ENCODE peak calls at places on chromosome 13, in four cellular contexts. One of them, this sample, is unnamed.

GRCh38 chr13:49683489-49683888 is 7.8 kb downstream of the EBPL start:
- DNase-seq in H1: no peak
- DNase-seq in GM12878: no peak
- DNase-seq in HepG2: no peak
- DNase-seq in this sample: no peak

GRCh38 chr13:48258002-48258401 is 25.0 kb downstream of the ITM2B start:
- DNase-seq in H1: no peak
- DNase-seq in GM12878: no peak
- DNase-seq in HepG2: peak; percentile 92
- DNase-seq in this sample: no peak

GRCh38 chr13:100636441-100636840 is 38.2 kb downstream of the TMTC4 start:
- DNase-seq in H1: no peak
- DNase-seq in GM12878: no peak
- DNase-seq in HepG2: no peak
- DNase-seq in this sample: no peak

GRCh38 chr13:94329754-94330551 is 149.5 kb downstream of the DCT start:
- DNase-seq in H1: no peak
- DNase-seq in GM12878: no peak
- DNase-seq in HepG2: peak; percentile 28
- DNase-seq in this sample: no peak

GRCh38 chr13:88005188-88005587 is 334.0 kb downstream of the SLITRK5 start:
- DNase-seq in H1: no peak
- DNase-seq in GM12878: no peak
- DNase-seq in HepG2: no peak
- DNase-seq in this sample: no peak

GRCh38 chr13:44117351-44117750 is 237.6 kb downstream of the LACC1 start:
- DNase-seq in H1: no peak
- DNase-seq in GM12878: no peak
- DNase-seq in HepG2: no peak
- DNase-seq in this sample: no peak

GRCh38 chr13:36920612-36921185 is 661 bp upstream of the SMAD9 start:
- DNase-seq in H1: no peak
- DNase-seq in GM12878: no peak
- DNase-seq in HepG2: no peak
- DNase-seq in this sample: no peak

GRCh38 chr13:91708558-91708957 is 310.1 kb downstream of the GPC5 start:
- DNase-seq in H1: no peak
- DNase-seq in GM12878: no peak
- DNase-seq in HepG2: no peak
- DNase-seq in this sample: no peak

GRCh38 chr13:60679131-60679530 is 282.1 kb downstream of the TDRD3 start:
- DNase-seq in H1: no peak
- DNase-seq in GM12878: no peak
- DNase-seq in HepG2: no peak
- DNase-seq in this sample: no peak

DNA sequence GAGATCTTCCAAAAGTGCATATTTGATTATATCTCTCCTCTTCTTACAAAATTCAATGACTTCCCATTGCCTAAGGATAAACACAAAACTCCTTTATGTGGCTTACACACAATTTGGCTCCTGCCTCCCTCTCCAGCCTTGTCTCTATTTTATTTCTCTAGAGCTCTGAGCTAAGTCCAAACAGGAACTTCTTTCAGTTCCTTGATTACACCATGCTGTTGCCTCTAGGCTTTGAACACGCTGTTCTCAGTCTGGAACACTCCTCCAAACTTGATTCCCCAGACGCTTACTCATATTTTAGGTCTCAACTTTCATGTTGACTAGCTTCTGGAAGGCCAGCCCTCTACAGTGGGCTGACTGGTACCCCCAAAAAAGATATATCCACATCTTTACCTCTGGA is 258.5 kb downstream of the COG6 start:
- DNase-seq in H1: no peak
- DNase-seq in GM12878: no peak
- DNase-seq in HepG2: no peak
- DNase-seq in this sample: no peak
- TF ChIP-seq SUZ12 in H1: no peak
- TF ChIP-seq SUZ12 in GM12878: no peak
- TF ChIP-seq SUZ12 in HepG2: no peak
- TF ChIP-seq SUZ12 in this sample: no peak

GRCh38 chr13:51821666-51822065 is 17.7 kb upstream of the DHRS12 start:
- DNase-seq in H1: no peak
- DNase-seq in GM12878: no peak
- DNase-seq in HepG2: no peak
- DNase-seq in this sample: no peak
- H3K4me3 ChIP-seq in H1: no peak overlapping the region
- H3K4me3 ChIP-seq in GM12878: no peak overlapping the region
- H3K4me3 ChIP-seq in HepG2: no peak overlapping the region
- H3K4me3 ChIP-seq in this sample: no peak overlapping the region

GRCh38 chr13:20686863-20687579 is 16.5 kb upstream of the IL17D start:
- DNase-seq in H1: no peak
- DNase-seq in GM12878: no peak
- DNase-seq in HepG2: no peak
- DNase-seq in this sample: no peak

GRCh38 chr13:20684041-20684440 is 19.5 kb upstream of the IL17D start:
- DNase-seq in H1: no peak
- DNase-seq in GM12878: no peak
- DNase-seq in HepG2: no peak
- DNase-seq in this sample: no peak

GRCh38 chr13:20686167-20686566 is 17.3 kb upstream of the IL17D start:
- DNase-seq in H1: no peak
- DNase-seq in GM12878: no peak
- DNase-seq in HepG2: no peak
- DNase-seq in this sample: no peak

GRCh38 chr13:20684535-20684934 is 19.0 kb upstream of the IL17D start:
- DNase-seq in H1: no peak
- DNase-seq in GM12878: no peak
- DNase-seq in HepG2: no peak
- DNase-seq in this sample: no peak

GRCh38 chr13:20685042-20685441 is 18.5 kb upstream of the IL17D start:
- DNase-seq in H1: no peak
- DNase-seq in GM12878: no peak
- DNase-seq in HepG2: no peak
- DNase-seq in this sample: no peak
- TF ChIP-seq SUZ12 in H1: no peak
- TF ChIP-seq SUZ12 in GM12878: no peak
- TF ChIP-seq SUZ12 in HepG2: no peak
- TF ChIP-seq SUZ12 in this sample: no peak

GRCh38 chr13:39577833-39578232 is 25.2 kb downstream of the LHFPL6 start:
- DNase-seq in H1: no peak
- DNase-seq in GM12878: no peak
- DNase-seq in HepG2: no peak
- DNase-seq in this sample: no peak

GRCh38 chr13:39578821-39579291 is 24.1 kb downstream of the LHFPL6 start:
- DNase-seq in H1: no peak
- DNase-seq in GM12878: no peak
- DNase-seq in HepG2: no peak
- DNase-seq in this sample: no peak

GRCh38 chr13:39577203-39577602 is 25.8 kb downstream of the LHFPL6 start:
- DNase-seq in H1: no peak
- DNase-seq in GM12878: no peak
- DNase-seq in HepG2: no peak
- DNase-seq in this sample: no peak

GRCh38 chr13:39571502-39572092 is 31.4 kb downstream of the LHFPL6 start:
- DNase-seq in H1: no peak
- DNase-seq in GM12878: no peak
- DNase-seq in HepG2: no peak
- DNase-seq in this sample: no peak

DNA sequence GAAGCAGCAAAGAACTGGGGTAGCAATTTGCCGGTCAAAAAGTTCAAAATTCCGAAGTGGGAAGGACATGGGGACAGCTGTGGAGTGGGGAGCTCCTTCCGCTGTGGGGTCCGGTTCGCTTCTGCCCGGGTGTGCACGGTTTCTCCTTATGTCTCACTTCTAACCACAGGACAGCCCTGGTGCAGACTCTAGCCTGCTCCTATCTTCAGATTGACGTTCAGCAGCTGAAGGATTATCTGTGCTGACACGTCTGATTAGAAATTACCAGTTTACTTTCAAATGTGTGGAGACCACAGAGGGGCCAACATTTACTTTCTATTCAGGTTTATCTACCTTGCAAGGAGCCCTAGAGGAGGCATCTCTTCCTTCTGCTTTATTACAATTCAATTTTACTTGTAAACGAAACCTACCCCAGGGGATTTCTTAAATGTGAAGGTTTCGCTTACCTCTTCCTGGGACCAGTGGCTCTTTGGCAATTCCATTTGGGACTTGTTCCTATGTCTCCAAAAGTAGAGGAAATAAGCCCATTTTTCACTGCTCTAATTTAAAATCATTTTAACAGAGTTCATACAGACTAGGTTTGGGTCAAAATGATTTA is 27.3 kb downstream of the LHFPL6 start:
- DNase-seq in H1: no peak
- DNase-seq in GM12878: peak; percentile 15
- DNase-seq in HepG2: no peak
- DNase-seq in this sample: no peak
- H3K4me3 ChIP-seq in H1: no peak overlapping the region
- H3K4me3 ChIP-seq in GM12878: peak overlapping the region; percentile 41
- H3K4me3 ChIP-seq in HepG2: no peak overlapping the region
- H3K4me3 ChIP-seq in this sample: no peak overlapping the region

DNA sequence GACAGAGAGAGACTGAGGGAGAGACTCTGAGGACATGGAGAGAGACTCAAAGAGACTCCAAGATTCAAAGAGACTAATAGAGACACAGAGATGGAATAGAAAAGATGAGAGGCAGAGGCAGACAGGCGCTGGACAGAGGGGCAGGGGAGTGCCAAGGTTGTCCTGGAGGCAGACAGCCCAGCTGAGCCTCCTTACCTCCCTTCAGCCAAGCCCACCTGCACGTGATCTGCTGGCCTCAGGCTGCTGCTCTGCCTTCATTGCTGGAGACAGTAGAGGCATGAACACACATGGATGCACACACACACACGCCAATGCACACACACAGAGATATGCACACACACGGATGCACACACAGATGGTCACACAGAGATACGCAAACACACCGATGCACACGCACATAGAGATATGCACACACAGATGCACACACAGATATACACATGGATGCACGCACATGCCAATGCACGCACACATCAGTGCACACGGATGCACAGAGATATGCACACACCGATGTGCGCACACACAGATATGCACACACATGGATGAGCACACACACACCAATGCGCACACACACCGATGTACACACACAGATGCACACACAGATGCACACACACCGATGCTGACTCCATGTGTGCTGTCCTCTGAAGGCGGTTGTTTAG is 3.3 kb upstream of the F10 start:
- DNase-seq in H1: peak; percentile 33
- DNase-seq in GM12878: no peak
- DNase-seq in HepG2: no peak
- DNase-seq in this sample: no peak
- TF ChIP-seq SUZ12 in H1: no peak
- TF ChIP-seq SUZ12 in GM12878: no peak
- TF ChIP-seq SUZ12 in HepG2: no peak
- TF ChIP-seq SUZ12 in this sample: no peak

GRCh38 chr13:23436680-23437079 is 3.2 kb upstream of the SACS start:
- DNase-seq in H1: no peak
- DNase-seq in GM12878: no peak
- DNase-seq in HepG2: no peak
- DNase-seq in this sample: no peak
- H3K4me3 ChIP-seq in H1: no peak overlapping the region
- H3K4me3 ChIP-seq in GM12878: no peak overlapping the region
- H3K4me3 ChIP-seq in HepG2: no peak overlapping the region
- H3K4me3 ChIP-seq in this sample: no peak overlapping the region

GRCh38 chr13:83819611-83820010 is 62.7 kb downstream of the SLITRK1 start:
- DNase-seq in H1: no peak
- DNase-seq in GM12878: no peak
- DNase-seq in HepG2: no peak
- DNase-seq in this sample: no peak
- TF ChIP-seq SUZ12 in H1: no peak
- TF ChIP-seq SUZ12 in GM12878: no peak
- TF ChIP-seq SUZ12 in HepG2: no peak
- TF ChIP-seq SUZ12 in this sample: no peak